ENCODE peak calls at places on chromosomes 7 and 10, in five cellular contexts. E, C, B, X and G are unnamed samples.

GRCh38 chr10:29811751-29812427 is 177.1 kb upstream of the SVIL start:
- DNase-seq in E (peak; percentile 97), C (peak; percentile 94), B (no peak), X (peak; percentile 5), G (no peak)

GRCh38 chr7:149686001-149686400 is 87.4 kb downstream of the ZNF467 start:
- DNase-seq in E (peak; percentile 96), C (no peak), B (peak; percentile 78), X (no peak), G (no peak)

GRCh38 chr7:42883950-42884349 is 27.9 kb downstream of the C7orf25 start:
- DNase-seq in E (no peak), C (no peak), B (peak; percentile 49), X (no peak), G (no peak)

GRCh38 chr10:72261323-72262018 is 12.3 kb upstream of the DDIT4 start:
- DNase-seq in E (no peak), C (no peak), B (no peak), X (no peak), G (no peak)

GRCh38 chr10:82742478-82742877 is 867.5 kb downstream of the NRG3 start:
- DNase-seq in E (peak; percentile 57), C (peak; percentile 78), B (no peak), X (no peak), G (no peak)

GRCh38 chr10:16828731-16829175 is 11.5 kb upstream of the RSU1 start:
- DNase-seq in E (peak; percentile 83), C (peak; percentile 71), B (no peak), X (no peak), G (no peak)

GRCh38 chr7:36964297-36964696 is 240.0 kb upstream of the AOAH start:
- DNase-seq in E (no peak), C (no peak), B (no peak), X (no peak), G (no peak)

GRCh38 chr7:94054130-94054529 is 50.0 kb upstream of the BET1 start:
- DNase-seq in E (no peak), C (peak; percentile 37), B (no peak), X (peak; percentile 52), G (no peak)

GRCh38 chr10:72297281-72297967 is 23.7 kb downstream of the DDIT4 start:
- DNase-seq in E (peak; percentile 99), C (peak; percentile 94), B (peak; percentile 79), X (no peak), G (no peak)

GRCh38 chr7:90222811-90223725 is 11.5 kb downstream of the STEAP2 start:
- DNase-seq in E (peak; percentile 97), C (no peak), B (no peak), X (no peak), G (no peak)

GRCh38 chr7:121752706-121753105 is 120.3 kb upstream of the PTPRZ1 start:
- DNase-seq in E (peak; percentile 26), C (peak; percentile 8), B (no peak), X (no peak), G (no peak)

GRCh38 chr7:17502209-17502810 is 203.9 kb downstream of the AHR start:
- DNase-seq in E (peak; percentile 37), C (no peak), B (no peak), X (no peak), G (no peak)

GRCh38 chr7:158123214-158123613 is 464.4 kb downstream of the PTPRN2 start:
- DNase-seq in E (no peak), C (no peak), B (no peak), X (no peak), G (no peak)

GRCh38 chr7:155835446-155836215 is 23.4 kb upstream of the SHH start:
- DNase-seq in E (no peak), C (no peak), B (no peak), X (no peak), G (no peak)

GRCh38 chr7:44116789-44117666 is 6.3 kb downstream of the POLD2 start:
- DNase-seq in E (no peak), C (no peak), B (no peak), X (no peak), G (no peak)

GRCh38 chr10:14080795-14081194 is 249.9 kb downstream of the FRMD4A start:
- DNase-seq in E (no peak), C (no peak), B (no peak), X (no peak), G (no peak)

GRCh38 chr7:76333388-76334101 is 25.2 kb downstream of the YWHAG start:
- DNase-seq in E (no peak), C (peak; percentile 61), B (no peak), X (no peak), G (no peak)